ENCODE peak calls at places on chromosomes 3 and 15, in seven cellular contexts. I is HCT116, F is tibial nerve, Q is esophagus squamous epithelium, W is sigmoid colon, N is A549, V is H1. T is an unnamed sample.

GRCh38 chr3:158743280-158743663 is 11.0 kb upstream of the RARRES1 start:
- DNase-seq in F (no peak), Q (no peak), W (no peak), N (no peak), V (no peak), I (no peak), T (no peak)

GRCh38 chr3:186456636-186457265 is 87.4 kb downstream of the CRYGS start:
- DNase-seq in I (no peak), V (peak; percentile 36), F (no peak), W (no peak), Q (no peak), N (no peak), T (no peak)

GRCh38 chr3:119380697-119381096 is 82.7 kb downstream of the TMEM39A start:
- DNase-seq in W (no peak), V (no peak), I (peak; percentile 7), F (no peak), N (peak; percentile 45), Q (no peak), T (no peak)

GRCh38 chr3:141728355-141728892 is 9.7 kb upstream of the RNF7 start:
- DNase-seq in W (no peak), F (no peak), N (peak; percentile 24), I (no peak), Q (no peak), V (no peak), T (no peak)

GRCh38 chr15:22944651-22945050 is 35.5 kb downstream of the CYFIP1 start:
- DNase-seq in W (peak; percentile 68), Q (no peak), I (no peak), F (no peak), N (no peak), V (no peak), T (no peak)

GRCh38 chr15:90306560-90306959 is 41.1 kb downstream of the NGRN start:
- DNase-seq in V (no peak), W (no peak), N (no peak), Q (no peak), I (no peak), F (no peak), T (no peak)

GRCh38 chr3:72052841-72053409 is 268.0 kb upstream of the PROK2 start:
- DNase-seq in F (no peak), N (no peak), Q (no peak), I (no peak), V (no peak), W (no peak), T (no peak)

GRCh38 chr3:64685331-64685799 is 2.4 kb downstream of the ADAMTS9 start:
- DNase-seq in W (peak; percentile 93), F (no peak), N (no peak), Q (no peak), I (no peak), V (no peak), T (no peak)

GRCh38 chr3:149494022-149494758 is 19.7 kb downstream of the TM4SF4 start:
- DNase-seq in F (peak; percentile 47), V (peak; percentile 88), I (peak; percentile 42), W (peak; percentile 80), N (peak; percentile 76), Q (no peak), T (peak; percentile 74)

GRCh38 chr3:154018100-154018696 is 103.0 kb upstream of the ARHGEF26 start:
- DNase-seq in F (no peak), W (no peak), N (peak; percentile 45), Q (no peak), V (peak; percentile 73), I (peak; percentile 45), T (no peak)

GRCh38 chr3:16300881-16301359 is 35.9 kb downstream of the OXNAD1 start:
- DNase-seq in Q (no peak), W (no peak), N (no peak), V (no peak), I (no peak), F (no peak), T (no peak)

GRCh38 chr15:83077487-83078230 is 10.6 kb upstream of the BTBD1 start:
- DNase-seq in N (no peak), F (no peak), W (no peak), V (no peak), I (no peak), Q (no peak), T (no peak)

DNA sequence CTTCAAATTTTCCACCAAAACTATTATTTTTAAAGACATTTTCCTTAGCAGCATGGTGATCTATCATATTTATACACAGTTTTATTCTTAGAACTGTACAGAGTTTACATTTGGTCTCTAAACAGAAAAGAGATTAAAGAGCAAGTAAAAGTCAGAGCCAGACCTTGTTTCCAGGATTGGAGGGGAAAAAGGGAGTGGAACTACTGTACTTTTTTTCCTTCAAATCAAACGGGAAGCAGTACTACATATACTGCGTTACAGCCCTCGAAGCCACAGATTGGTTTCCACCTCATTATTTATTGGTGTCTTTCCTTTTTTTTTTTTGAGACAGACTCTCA is 6.6 kb downstream of the TJP1 start:
- DNase-seq in I (no peak), V (no peak), F (no peak), W (no peak), N (no peak), Q (no peak), T (no peak)
- H3K4me1 ChIP-seq in I (peaks cover 61% of the 10 kb centered on the region), V (no peaks in the 10 kb centered on the region), F (no peaks in the 10 kb centered on the region), W (peaks cover 59% of the 10 kb centered on the region), N (peaks cover 64% of the 10 kb centered on the region), Q (peaks cover 25% of the 10 kb centered on the region), T (peaks cover 82% of the 10 kb centered on the region)

DNA sequence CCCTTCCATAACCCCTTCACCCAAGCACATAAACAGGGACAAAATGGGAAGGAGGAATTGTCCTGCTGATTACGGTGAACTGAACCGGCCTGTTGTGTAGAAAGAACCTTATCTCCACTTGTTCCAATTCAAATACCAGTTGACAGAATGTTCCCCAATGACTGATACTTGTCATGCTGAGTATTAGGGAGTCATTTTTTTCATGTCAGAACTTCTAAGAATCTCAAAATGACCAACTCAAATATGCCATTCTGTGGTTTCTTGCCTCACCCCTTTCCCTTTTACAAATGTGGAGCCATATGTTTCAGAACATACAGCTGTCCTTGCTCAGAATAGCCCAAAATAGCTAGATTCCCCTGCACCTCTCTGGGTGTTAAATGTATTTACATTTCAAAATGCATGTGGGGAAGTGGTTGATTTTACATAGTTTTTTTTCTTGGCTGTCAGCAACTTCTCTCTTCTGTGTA is 405.9 kb upstream of the TBL1XR1 start:
- DNase-seq in W (no peak), F (no peak), N (no peak), I (no peak), V (no peak), Q (no peak), T (no peak)
- TF ChIP-seq POLR2A in W (no peak), F (no peak), N (no peak), I (no peak), V (no peak), Q (no peak), T (no peak)

DNA sequence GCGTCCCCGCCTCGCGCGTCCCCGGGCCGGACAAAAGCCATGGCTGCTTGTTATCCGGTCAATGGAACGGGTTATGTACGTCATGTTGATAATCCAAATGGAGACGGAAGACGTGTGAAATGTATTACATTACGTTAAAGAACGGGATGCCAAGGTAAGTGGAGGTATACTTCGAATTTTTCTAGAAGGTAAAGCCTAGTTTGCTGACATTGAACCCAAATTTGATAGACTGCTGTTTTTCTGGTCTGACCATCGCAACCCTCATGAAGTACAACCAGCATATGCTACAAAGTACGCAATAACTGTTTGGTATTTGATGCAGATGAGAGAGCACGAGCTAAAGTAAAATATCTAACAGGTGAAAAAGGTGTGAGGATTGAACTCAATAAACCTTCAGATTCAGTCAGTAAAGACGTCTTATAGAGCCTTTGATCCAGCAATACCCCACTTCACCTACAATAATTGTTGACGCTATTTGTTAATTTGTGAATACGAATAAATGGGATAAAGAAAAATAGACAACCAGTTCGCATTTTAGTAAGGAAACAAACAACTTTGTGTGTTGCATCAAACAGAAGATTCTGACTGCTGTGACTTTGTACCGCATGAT is 19.8 kb downstream of the WDR73 start:
- DNase-seq in W (no peak), F (no peak), V (no peak), N (no peak), I (no peak), Q (no peak), T (no peak)
- H3K4me1 ChIP-seq in W (peaks cover 48% of the 10 kb centered on the region), F (no peaks in the 10 kb centered on the region), V (peaks cover 5% of the 10 kb centered on the region), N (peaks cover 24% of the 10 kb centered on the region), I (peaks cover 29% of the 10 kb centered on the region), Q (peaks cover 35% of the 10 kb centered on the region), T (peaks cover 40% of the 10 kb centered on the region)

GRCh38 chr3:48434591-48435222 is 4.8 kb upstream of the PLXNB1 start:
- DNase-seq in V (no peak), W (peak; percentile 61), F (no peak), I (no peak), Q (no peak), N (no peak), T (no peak)

GRCh38 chr3:48432411-48433371 is 2.8 kb upstream of the PLXNB1 start:
- DNase-seq in F (no peak), W (peak; percentile 59), N (peak; percentile 53), I (peak; percentile 24), Q (no peak), V (no peak), T (no peak)

GRCh38 chr3:48435223-48435595 is 4.7 kb downstream of the CCDC51 start:
- DNase-seq in N (no peak), Q (no peak), W (peak; percentile 57), V (no peak), I (no peak), F (no peak), T (no peak)

GRCh38 chr3:48431224-48432029 is 1.5 kb upstream of the PLXNB1 start:
- DNase-seq in Q (no peak), V (no peak), N (no peak), W (peak; percentile 58), F (no peak), I (no peak), T (no peak)

DNA sequence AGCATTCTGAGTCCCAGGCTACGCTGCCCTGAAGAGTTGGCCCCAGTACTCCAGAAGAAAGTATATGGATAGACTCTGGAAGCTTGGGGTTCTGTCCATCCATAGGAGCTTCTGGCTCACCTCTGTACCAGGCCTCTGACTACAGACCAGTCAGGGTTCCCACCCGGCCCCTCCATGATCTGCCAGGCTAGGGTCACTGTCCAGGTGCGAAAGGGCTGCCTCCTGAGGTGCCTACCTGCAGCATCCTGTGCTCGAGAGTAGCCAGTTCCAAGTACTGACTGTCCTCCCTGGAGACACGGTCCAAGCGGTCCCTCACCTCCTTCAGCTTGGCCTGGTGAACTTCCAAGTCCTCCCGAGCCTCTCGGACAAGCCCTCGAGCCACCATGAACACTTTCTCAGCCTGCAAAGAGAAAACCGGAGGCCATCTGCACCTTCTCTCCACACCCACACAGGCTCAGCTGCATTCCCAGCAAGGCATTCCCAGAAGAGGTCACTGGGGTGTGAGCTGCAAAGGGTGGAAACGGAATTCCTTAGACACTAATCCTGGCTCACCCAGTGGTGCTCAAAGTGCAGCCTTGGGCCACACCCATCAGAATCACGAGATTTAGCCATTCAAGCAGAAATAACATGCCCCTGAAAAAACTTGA is 3.7 kb upstream of the PLXNB1 start:
- DNase-seq in V (no peak), W (peak; percentile 80), N (no peak), Q (no peak), I (no peak), F (no peak), T (no peak)
- TF ChIP-seq POLR2A in V (no peak), W (no peak), N (no peak), Q (no peak), I (no peak), F (peak; percentile 46), T (no peak)

T was measured in vagina.